ENCODE peak calls at places on chromosomes 5 and 9, in nine cellular contexts. I is GM23248, N is OCI-LY7, G is PC-3, Y is GM23338, R is SK-N-SH, Q is neural progenitor cell, E is MM.1S, M is HCT116. W is an unnamed sample. For H3K4me1, the result is how much of the 10 kb centered on the place peaks cover.

GRCh38 chr5:93359296-93359957 is 221.6 kb downstream of the NR2F1-AS1 start:
- DNase-seq in I (peak), N (no peak), G (peak), Y (no peak), R (no peak), Q (no peak), E (no peak), M (peak), W (peak)

GRCh38 chr5:181221105-181221791 is 1.8 kb upstream of the TRIM41 start:
- DNase-seq in I (no peak), N (peak), G (no peak), Y (peak), R (no peak), Q (no peak), E (peak), M (no peak), W (no peak)

GRCh38 chr5:176658817-176659216 is 11.5 kb downstream of the TSPAN17 start:
- DNase-seq in I (peak), N (no peak), G (no peak), Y (no peak), R (no peak), Q (no peak), E (peak), M (no peak), W (no peak)

GRCh38 chr5:95697781-95698681 is 15.2 kb upstream of the SPATA9 start:
- DNase-seq in I (peak), N (no peak), G (peak), Y (no peak), R (peak), Q (no peak), E (no peak), M (no peak), W (peak)

GRCh38 chr5:10702040-10702629 is 58.9 kb downstream of the DAP start:
- DNase-seq in I (peak), N (no peak), G (peak), Y (no peak), R (no peak), Q (no peak), E (no peak), M (peak), W (peak)

GRCh38 chr9:99259231-99259918 is 37.3 kb downstream of the SEC61B start:
- DNase-seq in I (peak), N (peak), G (no peak), Y (peak), R (no peak), Q (no peak), E (peak), M (no peak), W (peak)

GRCh38 chr9:28774433-28775029 is 1201.2 kb upstream of the C9orf72 start:
- DNase-seq in I (peak), N (peak), G (peak), Y (peak), R (peak), Q (peak), E (peak), M (peak), W (peak)

GRCh38 chr5:107474361-107474723 is 196.4 kb downstream of the EFNA5 start:
- DNase-seq in I (no peak), N (no peak), G (no peak), Y (no peak), R (no peak), Q (no peak), E (no peak), M (no peak), W (no peak)

GRCh38 chr5:124948062-124948753 is 201.8 kb upstream of the ZNF608 start:
- DNase-seq in I (no peak), N (no peak), G (peak), Y (no peak), R (no peak), Q (peak), E (no peak), M (no peak), W (no peak)

GRCh38 chr5:82183828-82184227 is 94.3 kb downstream of the RPS23 start:
- DNase-seq in I (peak), N (no peak), G (peak), Y (no peak), R (no peak), Q (no peak), E (no peak), M (no peak), W (no peak)

GRCh38 chr5:132114150-132115121 is 40.8 kb downstream of the CSF2 start:
- DNase-seq in I (no peak), N (no peak), G (no peak), Y (no peak), R (no peak), Q (no peak), E (no peak), M (no peak), W (no peak)

GRCh38 chr5:173341911-173342535 is 13.8 kb upstream of the STC2 start:
- DNase-seq in I (peak), N (no peak), G (no peak), Y (no peak), R (no peak), Q (no peak), E (no peak), M (no peak), W (no peak)

GRCh38 chr9:135321580-135321979 is 158.0 kb upstream of the PPP1R26 start:
- DNase-seq in I (no peak), N (no peak), G (no peak), Y (no peak), R (no peak), Q (no peak), E (no peak), M (no peak), W (no peak)

GRCh38 chr9:96141666-96142065 is 160.3 kb downstream of the HSD17B3 start:
- DNase-seq in I (peak), N (no peak), G (no peak), Y (no peak), R (no peak), Q (no peak), E (peak), M (no peak), W (no peak)

GRCh38 chr9:101705135-101705661 is 33.2 kb downstream of the GRIN3A start:
- DNase-seq in I (peak), N (no peak), G (peak), Y (peak), R (no peak), Q (peak), E (no peak), M (no peak), W (peak)

GRCh38 chr5:83441752-83442151 is 29.8 kb upstream of the VCAN start:
- DNase-seq in I (no peak), N (no peak), G (no peak), Y (no peak), R (no peak), Q (no peak), E (no peak), M (no peak), W (no peak)

GRCh38 chr5:149215478-149216042 is 56.1 kb upstream of the AFAP1L1 start:
- DNase-seq in I (peak), N (no peak), G (peak), Y (no peak), R (no peak), Q (no peak), E (no peak), M (no peak), W (no peak)

GRCh38 chr9:20314981-20315380 is 307.3 kb downstream of the MLLT3 start:
- DNase-seq in I (no peak), N (no peak), G (no peak), Y (no peak), R (no peak), Q (no peak), E (no peak), M (no peak), W (no peak)

GRCh38 chr9:137705443-137705863 is 86.6 kb downstream of the EHMT1 start:
- DNase-seq in I (no peak), N (peak), G (no peak), Y (no peak), R (no peak), Q (no peak), E (no peak), M (no peak), W (no peak)

GRCh38 chr9:134319306-134320194 is 6.7 kb upstream of the RXRA start:
- DNase-seq in I (no peak), N (no peak), G (no peak), Y (no peak), R (no peak), Q (peak), E (no peak), M (no peak), W (no peak)

GRCh38 chr5:174549254-174549653 is 175.1 kb upstream of the MSX2 start:
- DNase-seq in I (peak), N (no peak), G (no peak), Y (no peak), R (no peak), Q (no peak), E (no peak), M (no peak), W (no peak)

GRCh38 chr9:107312651-107313050 is 29.6 kb downstream of the RAD23B start:
- DNase-seq in I (peak), N (no peak), G (no peak), Y (peak), R (no peak), Q (peak), E (no peak), M (no peak), W (no peak)

GRCh38 chr5:129622531-129622930 is 125.4 kb upstream of the MINAR2 start:
- DNase-seq in I (no peak), N (no peak), G (no peak), Y (no peak), R (no peak), Q (no peak), E (no peak), M (no peak), W (no peak)

GRCh38 chr9:127123239-127123935 is 952 bp upstream of the ANGPTL2 start:
- DNase-seq in I (no peak), N (no peak), G (no peak), Y (peak), R (no peak), Q (no peak), E (no peak), M (no peak), W (no peak)

GRCh38 chr9:131423171-131423581 is 29.3 kb downstream of the PRRC2B start:
- DNase-seq in I (peak), N (no peak), G (peak), Y (peak), R (peak), Q (peak), E (no peak), M (no peak), W (peak)

GRCh38 chr5:145825751-145826180 is 9.4 kb downstream of the PRELID2 start:
- DNase-seq in I (peak), N (peak), G (peak), Y (peak), R (peak), Q (peak), E (peak), M (peak), W (peak)

GRCh38 chr5:126234563-126235195 is 188.5 kb upstream of the GRAMD2B start:
- DNase-seq in I (peak), N (peak), G (peak), Y (peak), R (peak), Q (peak), E (peak), M (peak), W (peak)

GRCh38 chr9:98877211-98877730 is 66.4 kb upstream of the COL15A1 start:
- DNase-seq in I (no peak), N (no peak), G (no peak), Y (no peak), R (no peak), Q (no peak), E (no peak), M (no peak), W (no peak)

GRCh38 chr5:4563400-4563799 is 576.7 kb upstream of the ADAMTS16 start:
- DNase-seq in I (peak), N (peak), G (peak), Y (peak), R (no peak), Q (peak), E (no peak), M (no peak), W (peak)

GRCh38 chr5:17077447-17078233 is 139.8 kb upstream of the BASP1 start:
- DNase-seq in I (no peak), N (no peak), G (no peak), Y (no peak), R (no peak), Q (no peak), E (no peak), M (no peak), W (no peak)

GRCh38 chr9:21589344-21590056 is 107.4 kb upstream of the IFNE start:
- DNase-seq in I (no peak), N (no peak), G (no peak), Y (no peak), R (no peak), Q (no peak), E (no peak), M (peak), W (no peak)

DNA sequence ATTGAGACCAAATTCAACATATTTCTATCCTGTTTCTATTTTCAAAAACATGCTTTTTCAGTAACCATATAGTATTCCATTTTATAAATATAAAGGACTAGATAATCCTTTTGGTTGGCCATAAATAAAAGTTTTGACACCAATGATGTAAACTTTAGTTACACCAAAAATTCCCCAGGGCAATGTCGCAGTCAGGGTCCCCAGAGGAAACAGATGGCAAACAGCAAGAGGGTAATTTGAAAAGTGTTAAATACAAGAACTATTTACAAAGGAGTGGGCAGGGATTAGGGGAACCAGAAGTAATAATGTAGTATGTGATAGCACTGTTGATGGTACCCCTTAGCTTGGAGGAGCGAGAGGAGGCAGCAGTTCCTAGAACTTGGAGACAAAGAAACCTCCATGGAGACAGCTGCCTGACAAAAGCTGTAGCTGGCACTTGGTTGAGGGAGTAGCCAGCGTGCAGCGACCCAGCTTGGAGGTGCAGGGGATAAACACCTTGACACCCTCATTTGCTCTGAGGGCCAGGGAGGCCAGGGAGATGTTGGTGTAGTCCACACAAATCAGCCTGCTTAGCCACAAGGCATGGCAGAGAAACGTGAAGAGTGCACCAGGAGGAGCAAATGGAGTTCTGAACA is 18.3 kb upstream of the MSANTD3 start:
- DNase-seq in I (no peak), N (peak), G (no peak), Y (no peak), R (no peak), Q (no peak), E (no peak), M (no peak), W (no peak)
- TF ChIP-seq EZH2phosphoT487 in I (no peak), N (no peak), G (no peak), Y (no peak), R (no peak), Q (no peak), E (no peak), M (no peak), W (no peak)

GRCh38 chr9:37925006-37925405 is 21.1 kb upstream of the SLC25A51 start:
- DNase-seq in I (no peak), N (no peak), G (no peak), Y (no peak), R (no peak), Q (no peak), E (no peak), M (no peak), W (no peak)
- H3K4me1 ChIP-seq in I (under half), N (under half), G (under half), Y (under half), R (under half), Q (under half), E (under half), M (half or more), W (under half)

DNA sequence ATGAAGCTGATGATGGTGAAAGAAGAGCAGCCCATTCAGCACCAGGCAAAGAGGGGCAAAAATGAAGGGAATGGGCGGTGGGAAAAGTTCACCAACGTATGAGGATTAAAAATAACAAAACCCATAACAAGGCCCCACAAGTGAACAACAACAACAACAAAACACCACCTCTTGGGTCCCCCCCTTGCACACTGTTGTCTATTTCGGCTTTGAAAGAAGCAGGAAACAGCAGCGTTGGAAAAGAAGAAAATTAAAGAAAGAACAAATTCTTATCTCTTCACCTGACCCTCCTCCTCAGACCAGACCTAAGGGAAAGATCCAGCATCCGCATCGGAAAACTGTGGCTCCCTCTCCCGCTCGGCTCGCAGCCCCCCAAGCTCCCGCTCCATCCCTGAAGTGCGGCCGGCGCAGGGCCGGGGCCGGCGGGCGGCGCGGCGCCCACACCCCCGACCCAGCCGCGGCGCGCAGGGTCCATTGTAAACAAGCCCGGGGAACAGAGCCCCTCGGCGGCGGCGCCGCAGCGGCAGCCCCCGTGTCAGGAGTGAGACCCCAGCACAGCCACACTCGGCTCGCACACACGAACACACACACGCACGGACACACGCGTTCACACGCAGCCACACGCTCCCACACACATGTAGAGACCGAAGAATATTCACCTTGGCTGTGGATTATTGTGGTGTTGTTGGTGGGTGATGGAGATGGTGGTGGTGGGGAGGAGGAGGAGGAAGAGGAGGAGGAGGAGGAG is 539 bp downstream of the RFX3 start:
- DNase-seq in I (peak), N (no peak), G (no peak), Y (peak), R (peak), Q (peak), E (peak), M (no peak), W (peak)
- TF ChIP-seq EZH2phosphoT487 in I (no peak), N (no peak), G (no peak), Y (no peak), R (no peak), Q (no peak), E (no peak), M (no peak), W (no peak)

GRCh38 chr5:150642567-150642927 is 2.1 kb downstream of the SYNPO start:
- DNase-seq in I (peak), N (no peak), G (peak), Y (no peak), R (no peak), Q (peak), E (no peak), M (peak), W (peak)

GRCh38 chr5:150641826-150642566 is 1.5 kb downstream of the SYNPO start:
- DNase-seq in I (peak), N (no peak), G (peak), Y (no peak), R (no peak), Q (peak), E (no peak), M (no peak), W (no peak)

GRCh38 chr5:150644058-150644457 is 3.6 kb downstream of the SYNPO start:
- DNase-seq in I (no peak), N (no peak), G (no peak), Y (no peak), R (no peak), Q (peak), E (no peak), M (no peak), W (no peak)

GRCh38 chr5:150644496-150644895 is 4.0 kb downstream of the SYNPO start:
- DNase-seq in I (no peak), N (no peak), G (no peak), Y (no peak), R (peak), Q (no peak), E (no peak), M (no peak), W (no peak)

DNA sequence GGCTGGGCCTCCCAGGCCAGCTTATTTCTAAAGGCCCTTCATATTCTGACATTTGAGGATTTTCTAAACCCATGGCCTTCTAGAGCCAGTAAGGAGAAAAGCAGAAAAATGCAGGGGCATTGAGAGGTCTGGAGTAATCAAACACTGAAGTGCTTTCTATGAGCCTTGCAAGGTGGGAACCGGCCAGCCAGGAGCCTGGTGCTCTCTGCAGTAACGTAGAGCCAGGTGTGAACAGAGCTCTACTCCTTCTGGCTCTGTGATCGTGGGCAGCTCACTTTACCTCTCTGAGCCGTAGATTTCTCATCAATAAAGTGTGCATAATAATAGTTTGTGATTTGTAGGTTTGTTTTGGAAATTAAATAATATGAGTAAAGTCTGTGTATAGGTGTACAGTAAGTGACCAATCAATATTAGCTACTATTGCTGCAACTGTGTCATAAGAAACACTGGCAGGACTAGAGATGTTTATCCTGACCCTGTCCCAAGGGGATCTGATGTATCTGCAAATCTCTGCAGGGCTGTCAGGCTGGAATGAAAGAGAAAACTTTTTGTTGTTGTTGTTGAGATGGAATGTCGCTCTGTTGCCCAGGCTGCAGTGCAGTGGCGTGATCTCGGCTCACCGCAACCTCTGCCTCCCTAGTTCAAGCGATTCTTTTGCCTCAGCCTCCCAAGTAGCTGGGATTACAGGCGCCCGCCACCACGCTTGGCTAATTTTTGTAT is 2.7 kb downstream of the SYNPO start:
- DNase-seq in I (no peak), N (no peak), G (no peak), Y (no peak), R (no peak), Q (peak), E (no peak), M (no peak), W (no peak)
- H3K4me1 ChIP-seq in I (half or more), N (under half), G (half or more), Y (under half), R (half or more), Q (half or more), E (under half), M (half or more), W (half or more)

W was measured in hepatocyte.